ENCODE peak calls at places on chromosome 7, in ten cellular contexts. D, S, G, A, C, L, R, M, F and B are unnamed samples.

GRCh38 chr7:30736291-30736690 is 15.6 kb upstream of the INMT start:
- DNase-seq in G (no peak), R (no peak), M (no peak), A (no peak), S (no peak), L (no peak), C (no peak), D (no peak), F (no peak), B (no peak)

GRCh38 chr7:44853391-44853790 is 5.5 kb upstream of the H2AZ2 start:
- DNase-seq in F (no peak), G (no peak), R (no peak), S (peak), D (no peak), L (no peak), C (no peak), A (no peak), M (no peak), B (no peak)

GRCh38 chr7:112162161-112163020 is 43.8 kb downstream of the DOCK4 start:
- DNase-seq in A (no peak), R (peak), D (no peak), C (no peak), G (peak), M (no peak), L (no peak), S (peak), F (no peak), B (no peak)

GRCh38 chr7:39540320-39540719 is 25.9 kb upstream of the YAE1 start:
- DNase-seq in C (no peak), L (no peak), D (no peak), F (no peak), M (no peak), A (no peak), G (no peak), S (no peak), R (no peak), B (no peak)

GRCh38 chr7:97973206-97973658 is 16.8 kb downstream of the OCM2 start:
- DNase-seq in S (no peak), R (no peak), C (no peak), A (no peak), D (no peak), M (no peak), F (no peak), L (no peak), G (no peak), B (no peak)

GRCh38 chr7:133912916-133913697 is 214.0 kb upstream of the LRGUK start:
- DNase-seq in C (peak), L (no peak), F (no peak), M (no peak), G (peak), R (no peak), D (no peak), S (peak), A (peak), B (no peak)

GRCh38 chr7:47435889-47436312 is 146.0 kb downstream of the TNS3 start:
- DNase-seq in S (no peak), M (no peak), F (peak), C (peak), D (no peak), R (peak), A (peak), G (peak), L (no peak), B (no peak)

GRCh38 chr7:35991511-35992232 is 161.4 kb upstream of the EEPD1 start:
- DNase-seq in D (no peak), F (no peak), S (no peak), R (no peak), G (no peak), C (no peak), A (no peak), M (no peak), L (no peak), B (no peak)

GRCh38 chr7:99953649-99954048 is 22.2 kb downstream of the AZGP1 start:
- DNase-seq in R (peak), M (no peak), L (no peak), A (no peak), C (peak), D (no peak), F (peak), S (no peak), G (no peak), B (no peak)

GRCh38 chr7:123154231-123154860 is 45.4 kb downstream of the SLC13A1 start:
- DNase-seq in L (no peak), A (peak), M (no peak), G (peak), F (peak), D (no peak), R (peak), C (peak), S (peak), B (peak)

GRCh38 chr7:46630031-46630430 is 709.0 kb upstream of the IGFBP3 start:
- DNase-seq in G (no peak), D (no peak), L (no peak), S (no peak), F (no peak), C (no peak), M (no peak), A (peak), R (no peak), B (no peak)

GRCh38 chr7:44161371-44161770 is 20.2 kb upstream of the MYL7 start:
- DNase-seq in L (no peak), D (no peak), G (no peak), S (no peak), C (no peak), F (no peak), R (no peak), M (no peak), A (no peak), B (no peak)

GRCh38 chr7:50266893-50267386 is 37.6 kb upstream of the IKZF1 start:
- DNase-seq in L (peak), G (no peak), C (no peak), D (no peak), R (peak), F (no peak), A (no peak), M (peak), S (no peak), B (no peak)

GRCh38 chr7:69756235-69756634 is 158.0 kb downstream of the AUTS2 start:
- DNase-seq in L (no peak), F (no peak), G (no peak), C (no peak), R (no peak), A (no peak), M (no peak), D (no peak), S (no peak), B (no peak)

GRCh38 chr7:3266240-3266639 is 34.8 kb upstream of the SDK1 start:
- DNase-seq in G (no peak), R (no peak), F (no peak), C (no peak), D (no peak), L (no peak), S (no peak), A (no peak), M (no peak), B (no peak)

GRCh38 chr7:66627876-66628360 is 763 bp upstream of the KCTD7 start:
- DNase-seq in M (peak), G (no peak), L (peak), S (peak), F (no peak), D (no peak), R (no peak), A (no peak), C (no peak), B (no peak)

GRCh38 chr7:91630581-91631370 is 249.7 kb downstream of the MTERF1 start:
- DNase-seq in F (no peak), G (no peak), S (no peak), R (no peak), M (no peak), L (no peak), A (no peak), C (no peak), D (no peak), B (no peak)

GRCh38 chr7:104656467-104656866 is 328.1 kb downstream of the LHFPL3 start:
- DNase-seq in C (no peak), R (no peak), F (no peak), L (no peak), D (no peak), S (peak), A (no peak), G (peak), M (no peak), B (no peak)

GRCh38 chr7:92343719-92344118 is 97.9 kb downstream of the ANKIB1 start:
- DNase-seq in G (no peak), A (no peak), M (no peak), D (no peak), S (no peak), C (no peak), F (no peak), R (no peak), L (no peak), B (no peak)

GRCh38 chr7:85688712-85689111 is 501.9 kb upstream of the SEMA3D start:
- DNase-seq in S (no peak), R (no peak), F (no peak), C (no peak), L (no peak), A (no peak), G (no peak), D (no peak), M (no peak), B (no peak)

GRCh38 chr7:104366390-104366789 is 38.0 kb downstream of the LHFPL3 start:
- DNase-seq in L (no peak), D (no peak), C (no peak), G (no peak), R (no peak), M (no peak), A (no peak), F (no peak), S (no peak), B (no peak)

GRCh38 chr7:140681766-140682165 is 9.0 kb downstream of the ADCK2 start:
- DNase-seq in S (no peak), G (no peak), F (no peak), D (no peak), C (no peak), R (no peak), L (no peak), A (no peak), M (no peak), B (no peak)

GRCh38 chr7:41705109-41705871 is 2.4 kb upstream of the INHBA start:
- DNase-seq in A (peak), F (peak), G (peak), M (peak), R (peak), S (peak), C (peak), L (peak), D (peak), B (no peak)

GRCh38 chr7:76310102-76310957 is 7.9 kb downstream of the HSPB1 start:
- DNase-seq in D (no peak), L (no peak), A (no peak), F (no peak), G (no peak), S (no peak), C (no peak), R (no peak), M (no peak), B (no peak)

GRCh38 chr7:70512144-70512543 is 619.8 kb upstream of the GALNT17 start:
- DNase-seq in R (no peak), C (no peak), L (no peak), D (no peak), A (no peak), M (no peak), G (no peak), F (no peak), S (no peak), B (no peak)

GRCh38 chr7:5408777-5409176 is 14.9 kb downstream of the TNRC18 start:
- DNase-seq in A (no peak), M (no peak), F (no peak), R (no peak), D (no peak), G (no peak), L (no peak), S (no peak), C (no peak), B (no peak)

GRCh38 chr7:19405546-19405945 is 260.3 kb upstream of the FERD3L start:
- DNase-seq in F (peak), G (peak), C (peak), M (no peak), L (no peak), R (no peak), S (peak), A (no peak), D (no peak), B (no peak)

GRCh38 chr7:105277341-105277740 is 111.4 kb downstream of the SRPK2 start:
- DNase-seq in F (no peak), R (no peak), S (peak), D (no peak), A (no peak), L (no peak), G (peak), M (no peak), C (no peak), B (no peak)

GRCh38 chr7:139669106-139670061 is 108.4 kb downstream of the HIPK2 start:
- DNase-seq in S (no peak), F (no peak), R (no peak), G (no peak), A (no peak), C (no peak), D (no peak), M (no peak), L (no peak), B (no peak)

GRCh38 chr7:130381468-130382312 is 1.4 kb downstream of the CPA1 start:
- DNase-seq in S (no peak), G (no peak), F (no peak), L (no peak), D (no peak), M (no peak), A (no peak), R (no peak), C (no peak), B (no peak)

GRCh38 chr7:7212612-7213011 is 30.3 kb downstream of the C1GALT1 start:
- DNase-seq in C (no peak), G (no peak), R (no peak), S (no peak), F (no peak), M (no peak), L (no peak), D (no peak), A (no peak), B (no peak)

GRCh38 chr7:4709187-4709586 is 27.1 kb downstream of the FOXK1 start:
- DNase-seq in S (no peak), A (no peak), C (no peak), L (no peak), F (no peak), G (no peak), D (no peak), R (no peak), M (no peak), B (no peak)

GRCh38 chr7:30032310-30033125 is 4.3 kb downstream of the PLEKHA8 start:
- DNase-seq in F (peak), D (no peak), R (no peak), S (no peak), L (no peak), G (no peak), A (peak), M (no peak), C (no peak), B (no peak)

GRCh38 chr7:74292757-74293576 is 3.8 kb downstream of the CLIP2 start:
- DNase-seq in F (no peak), A (no peak), C (no peak), M (no peak), S (no peak), G (no peak), D (no peak), L (no peak), R (no peak), B (no peak)

GRCh38 chr7:20484366-20484765 is 131.1 kb upstream of the ABCB5 start:
- DNase-seq in A (peak), S (no peak), L (no peak), G (no peak), R (no peak), C (no peak), D (no peak), M (no peak), F (no peak), B (no peak)

GRCh38 chr7:83799333-83799732 is 150.4 kb upstream of the SEMA3E start:
- DNase-seq in R (no peak), S (no peak), M (no peak), A (no peak), F (no peak), G (no peak), D (no peak), L (no peak), C (no peak), B (no peak)

GRCh38 chr7:75920431-75921161 is 5.6 kb downstream of the POR start:
- DNase-seq in C (no peak), S (no peak), A (no peak), D (no peak), F (no peak), G (no peak), M (no peak), L (no peak), R (peak), B (no peak)

GRCh38 chr7:145534301-145534700 is 582.3 kb upstream of the CNTNAP2 start:
- DNase-seq in C (no peak), M (no peak), R (no peak), D (no peak), F (no peak), A (no peak), L (no peak), S (no peak), G (no peak), B (no peak)

GRCh38 chr7:30682131-30683083 is at the start of gene CRHR2:
- DNase-seq in D (no peak), G (no peak), F (no peak), S (no peak), R (no peak), A (no peak), C (no peak), M (peak), L (no peak), B (no peak)